ENCODE peak calls at places on chromosomes 16 and 17, in seven cellular contexts. D, J, I, T, N, R and B are unnamed samples.

GRCh38 chr16:79081292-79082066 is 519.1 kb downstream of the MAF start:
- DNase-seq in D (no peak), J (no peak), I (peak; percentile 13), T (no peak), N (no peak), R (no peak), B (peak; percentile 23)

GRCh38 chr17:838486-838885 is 56.3 kb downstream of the MRM3 start:
- DNase-seq in D (no peak), J (no peak), I (no peak), T (no peak), N (no peak), R (no peak), B (no peak)

GRCh38 chr16:25109643-25110042 is 1.9 kb upstream of the LCMT1 start:
- DNase-seq in D (no peak), J (no peak), I (no peak), T (no peak), N (peak; percentile 67), R (no peak), B (no peak)

GRCh38 chr17:32943647-32944191 is 15.8 kb downstream of the TMEM98 start:
- DNase-seq in D (no peak), J (no peak), I (no peak), T (no peak), N (no peak), R (no peak), B (no peak)

GRCh38 chr17:80395402-80396151 is 19.4 kb upstream of the ENDOV start:
- DNase-seq in D (no peak), J (no peak), I (no peak), T (no peak), N (no peak), R (no peak), B (no peak)

GRCh38 chr17:36498155-36498554 is 11.7 kb downstream of the ZNHIT3 start:
- DNase-seq in D (no peak), J (no peak), I (no peak), T (peak; percentile 50), N (no peak), R (no peak), B (no peak)

GRCh38 chr17:42329025-42329976 is 41.0 kb downstream of the STAT5A start:
- DNase-seq in D (no peak), J (no peak), I (no peak), T (no peak), N (peak; percentile 57), R (no peak), B (no peak)

GRCh38 chr16:19223235-19223847 is 55.3 kb downstream of the SYT17 start:
- DNase-seq in D (no peak), J (no peak), I (peak; percentile 23), T (peak; percentile 76), N (no peak), R (peak; percentile 5), B (no peak)

GRCh38 chr17:61130320-61130719 is 269.3 kb upstream of the TBX2 start:
- DNase-seq in D (no peak), J (no peak), I (no peak), T (no peak), N (no peak), R (peak; percentile 76), B (no peak)

GRCh38 chr17:7845359-7846062 is 9.4 kb upstream of the TMEM88 start:
- DNase-seq in D (no peak), J (no peak), I (no peak), T (no peak), N (no peak), R (no peak), B (no peak)

GRCh38 chr17:64418506-64419339 is 28.1 kb upstream of the PECAM1 start:
- DNase-seq in D (peak; percentile 59), J (no peak), I (no peak), T (no peak), N (peak; percentile 44), R (peak; percentile 92), B (peak; percentile 66)

GRCh38 chr17:41777579-41778188 is 8.8 kb downstream of the JUP start:
- DNase-seq in D (no peak), J (no peak), I (no peak), T (no peak), N (peak; percentile 54), R (no peak), B (no peak)

GRCh38 chr16:70466812-70467090 is 12.4 kb downstream of the FCSK start:
- DNase-seq in D (no peak), J (no peak), I (no peak), T (no peak), N (no peak), R (no peak), B (no peak)

GRCh38 chr17:77291591-77292386 is 151.0 kb downstream of the SEC14L1 start:
- DNase-seq in D (no peak), J (no peak), I (no peak), T (no peak), N (no peak), R (no peak), B (no peak)

GRCh38 chr17:44033841-44034408 is 19.2 kb upstream of the TMEM101 start:
- DNase-seq in D (no peak), J (no peak), I (no peak), T (no peak), N (no peak), R (no peak), B (no peak)

GRCh38 chr17:12398636-12399035 is 267.1 kb upstream of the MYOCD start:
- DNase-seq in D (no peak), J (no peak), I (no peak), T (no peak), N (no peak), R (no peak), B (no peak)

GRCh38 chr17:60398227-60398959 is 6.5 kb upstream of the USP32 start:
- DNase-seq in D (peak; percentile 79), J (no peak), I (no peak), T (no peak), N (no peak), R (peak; percentile 99), B (no peak)

GRCh38 chr17:29504711-29505110 is 62.1 kb downstream of the ABHD15 start:
- DNase-seq in D (no peak), J (no peak), I (no peak), T (no peak), N (no peak), R (no peak), B (no peak)

GRCh38 chr17:80737106-80738019 is 192.7 kb downstream of the RPTOR start:
- DNase-seq in D (peak; percentile 64), J (no peak), I (no peak), T (no peak), N (no peak), R (peak; percentile 82), B (no peak)

GRCh38 chr16:64440421-64440831 is 681.4 kb downstream of the CDH11 start:
- DNase-seq in D (no peak), J (no peak), I (no peak), T (no peak), N (peak; percentile 92), R (no peak), B (peak; percentile 25)

GRCh38 chr16:51723016-51723724 is 572.1 kb upstream of the SALL1 start:
- DNase-seq in D (no peak), J (no peak), I (no peak), T (no peak), N (no peak), R (no peak), B (peak; percentile 54)

GRCh38 chr16:27154573-27155521 is 48.5 kb upstream of the KDM8 start:
- DNase-seq in D (peak; percentile 61), J (peak; percentile 50), I (peak; percentile 73), T (peak; percentile 78), N (no peak), R (peak; percentile 2), B (peak; percentile 48)

GRCh38 chr17:41835800-41836549 is at the start of gene NT5C3B:
- DNase-seq in D (peak; percentile 41), J (peak; percentile 52), I (peak; percentile 41), T (peak; percentile 77), N (no peak), R (peak; percentile 30), B (peak; percentile 76)

GRCh38 chr16:76676356-76676755 is 399.2 kb downstream of the CNTNAP4 start:
- DNase-seq in D (no peak), J (no peak), I (no peak), T (no peak), N (no peak), R (no peak), B (no peak)

GRCh38 chr17:80018917-80019651 is 16.6 kb downstream of the TBC1D16 start:
- DNase-seq in D (no peak), J (no peak), I (no peak), T (no peak), N (no peak), R (no peak), B (no peak)

GRCh38 chr17:17808706-17809432 is 27.9 kb downstream of the SREBF1 start:
- DNase-seq in D (no peak), J (no peak), I (no peak), T (no peak), N (no peak), R (no peak), B (no peak)

GRCh38 chr17:46194393-46195216 is 1.4 kb upstream of the KANSL1 start:
- DNase-seq in D (peak; percentile 65), J (no peak), I (peak; percentile 53), T (no peak), N (no peak), R (peak; percentile 84), B (peak; percentile 72)

GRCh38 chr17:42163696-42164407 is 9.1 kb upstream of the RAB5C start:
- DNase-seq in D (no peak), J (no peak), I (no peak), T (no peak), N (no peak), R (no peak), B (no peak)

GRCh38 chr16:87602821-87603683 is 744 bp downstream of the JPH3 start:
- DNase-seq in D (no peak), J (peak; percentile 27), I (no peak), T (peak; percentile 60), N (no peak), R (no peak), B (no peak)

GRCh38 chr16:85435298-85435697 is 177.8 kb upstream of the GSE1 start:
- DNase-seq in D (no peak), J (no peak), I (no peak), T (no peak), N (no peak), R (no peak), B (no peak)

GRCh38 chr16:77974883-77975282 is 47.5 kb upstream of the CLEC3A start:
- DNase-seq in D (no peak), J (peak; percentile 33), I (no peak), T (no peak), N (no peak), R (no peak), B (no peak)

GRCh38 chr17:56929362-56929969 is 15.6 kb upstream of the TRIM25 start:
- DNase-seq in D (no peak), J (no peak), I (no peak), T (no peak), N (no peak), R (no peak), B (no peak)

GRCh38 chr16:3065069-3065741 is at the start of gene IL32:
- DNase-seq in D (no peak), J (no peak), I (peak; percentile 80), T (no peak), N (peak; percentile 76), R (no peak), B (no peak)

GRCh38 chr17:48484850-48485249 is 46.0 kb downstream of the HOXB1 start:
- DNase-seq in D (no peak), J (no peak), I (no peak), T (no peak), N (no peak), R (no peak), B (no peak)

GRCh38 chr17:7515912-7516610 is 31.9 kb downstream of the POLR2A start:
- DNase-seq in D (no peak), J (no peak), I (no peak), T (no peak), N (no peak), R (no peak), B (no peak)

GRCh38 chr16:73113326-73113720 is 65.4 kb upstream of the ZFHX3 start:
- DNase-seq in D (no peak), J (no peak), I (no peak), T (no peak), N (no peak), R (no peak), B (no peak)

GRCh38 chr16:75306102-75306762 is 54.8 kb upstream of the BCAR1 start:
- DNase-seq in D (no peak), J (no peak), I (no peak), T (no peak), N (no peak), R (no peak), B (no peak)

GRCh38 chr16:16154292-16154951 is 68.9 kb downstream of the ABCC6 start:
- DNase-seq in D (no peak), J (no peak), I (no peak), T (no peak), N (no peak), R (no peak), B (no peak)